ENCODE peak calls at places on chromosomes 1 and 21, in four cellular contexts. One of them, this sample, is unnamed.

GRCh38 chr1:160096491-160097116 is 1.8 kb downstream of the IGSF8 start:
- DNase-seq in kidney: peak; percentile 58
- DNase-seq in mucosa of descending colon: no peak
- DNase-seq in H7: no peak
- DNase-seq in this sample: peak; percentile 90

GRCh38 chr1:45353685-45354084 is 13.4 kb upstream of the MUTYH start:
- DNase-seq in H7: no peak
- DNase-seq in kidney: no peak
- DNase-seq in mucosa of descending colon: no peak
- DNase-seq in this sample: no peak

GRCh38 chr1:17212487-17213121 is 7.7 kb downstream of the PADI1 start:
- DNase-seq in H7: peak; percentile 74
- DNase-seq in kidney: peak; percentile 88
- DNase-seq in mucosa of descending colon: no peak
- DNase-seq in this sample: peak; percentile 68

GRCh38 chr1:235160395-235160964 is 570 bp downstream of the RBM34 start:
- DNase-seq in mucosa of descending colon: no peak
- DNase-seq in H7: no peak
- DNase-seq in kidney: no peak
- DNase-seq in this sample: peak; percentile 67

GRCh38 chr1:219517031-219517430 is 95.9 kb downstream of the ZC3H11B start:
- DNase-seq in mucosa of descending colon: no peak
- DNase-seq in H7: no peak
- DNase-seq in kidney: no peak
- DNase-seq in this sample: peak; percentile 76

GRCh38 chr1:33152685-33153432 is 29.0 kb downstream of the TRIM62 start:
- DNase-seq in mucosa of descending colon: no peak
- DNase-seq in H7: peak; percentile 91
- DNase-seq in kidney: peak; percentile 92
- DNase-seq in this sample: no peak

GRCh38 chr1:18557621-18558465 is 72.8 kb upstream of the PAX7 start:
- DNase-seq in H7: peak; percentile 79
- DNase-seq in mucosa of descending colon: peak; percentile 38
- DNase-seq in kidney: peak; percentile 81
- DNase-seq in this sample: peak; percentile 47

GRCh38 chr1:108925920-108926319 is 37.4 kb downstream of the CLCC1 start:
- DNase-seq in kidney: no peak
- DNase-seq in H7: no peak
- DNase-seq in mucosa of descending colon: no peak
- DNase-seq in this sample: no peak

GRCh38 chr21:44551290-44552015 is at the start of gene KRTAP10-2:
- DNase-seq in H7: peak; percentile 31
- DNase-seq in mucosa of descending colon: no peak
- DNase-seq in kidney: peak; percentile 51
- DNase-seq in this sample: no peak

GRCh38 chr1:2431095-2431494 is 18.7 kb upstream of the PEX10 start:
- DNase-seq in mucosa of descending colon: no peak
- DNase-seq in H7: no peak
- DNase-seq in kidney: no peak
- DNase-seq in this sample: peak; percentile 81

GRCh38 chr21:26120833-26121232 is 49.7 kb downstream of the APP start:
- DNase-seq in H7: no peak
- DNase-seq in kidney: no peak
- DNase-seq in mucosa of descending colon: no peak
- DNase-seq in this sample: peak; percentile 96

GRCh38 chr21:32414579-32415358 is 2.3 kb downstream of the EVA1C start:
- DNase-seq in mucosa of descending colon: no peak
- DNase-seq in H7: no peak
- DNase-seq in kidney: no peak
- DNase-seq in this sample: peak; percentile 51

GRCh38 chr21:23223882-23224281 is 2225.7 kb downstream of the NCAM2 start:
- DNase-seq in mucosa of descending colon: no peak
- DNase-seq in H7: peak; percentile 1
- DNase-seq in kidney: no peak
- DNase-seq in this sample: no peak

GRCh38 chr1:78280626-78281025 is 210.1 kb upstream of the PTGFR start:
- DNase-seq in H7: no peak
- DNase-seq in kidney: no peak
- DNase-seq in mucosa of descending colon: no peak
- DNase-seq in this sample: no peak

GRCh38 chr1:7338439-7338838 is 432.7 kb upstream of the VAMP3 start:
- DNase-seq in kidney: no peak
- DNase-seq in H7: no peak
- DNase-seq in mucosa of descending colon: no peak
- DNase-seq in this sample: no peak

GRCh38 chr1:2468041-2468472 is 8.0 kb upstream of the PLCH2 start:
- DNase-seq in H7: no peak
- DNase-seq in mucosa of descending colon: peak; percentile 42
- DNase-seq in kidney: no peak
- DNase-seq in this sample: no peak

GRCh38 chr1:72547412-72547811 is 265.1 kb upstream of the NEGR1 start:
- DNase-seq in kidney: no peak
- DNase-seq in H7: no peak
- DNase-seq in mucosa of descending colon: no peak
- DNase-seq in this sample: no peak

GRCh38 chr1:119971710-119972570 is 75.6 kb upstream of the ADAM30 start:
- DNase-seq in kidney: no peak
- DNase-seq in mucosa of descending colon: no peak
- DNase-seq in H7: no peak
- DNase-seq in this sample: peak; percentile 66

GRCh38 chr1:12053752-12054548 is 9.2 kb upstream of the TNFRSF8 start:
- DNase-seq in H7: no peak
- DNase-seq in kidney: no peak
- DNase-seq in mucosa of descending colon: no peak
- DNase-seq in this sample: peak; percentile 20

GRCh38 chr1:20078166-20078565 is 8.2 kb downstream of the PLA2G5 start:
- DNase-seq in mucosa of descending colon: no peak
- DNase-seq in H7: no peak
- DNase-seq in kidney: no peak
- DNase-seq in this sample: no peak
- H3K4me3 ChIP-seq in mucosa of descending colon: no peak overlapping the region
- H3K4me3 ChIP-seq in H7: no peak overlapping the region
- H3K4me3 ChIP-seq in kidney: no peak overlapping the region
- H3K4me3 ChIP-seq in this sample: no peak overlapping the region

GRCh38 chr1:6035265-6035664 is 10.4 kb upstream of the KCNAB2 start:
- DNase-seq in H7: no peak
- DNase-seq in mucosa of descending colon: no peak
- DNase-seq in kidney: no peak
- DNase-seq in this sample: no peak

GRCh38 chr1:6035719-6036118 is 10.0 kb upstream of the KCNAB2 start:
- DNase-seq in H7: peak; percentile 74
- DNase-seq in kidney: no peak
- DNase-seq in mucosa of descending colon: no peak
- DNase-seq in this sample: no peak

GRCh38 chr1:6034750-6035096 is 11.0 kb upstream of the KCNAB2 start:
- DNase-seq in mucosa of descending colon: no peak
- DNase-seq in kidney: no peak
- DNase-seq in H7: no peak
- DNase-seq in this sample: no peak

GRCh38 chr1:6033124-6033523 is 12.6 kb upstream of the KCNAB2 start:
- DNase-seq in mucosa of descending colon: no peak
- DNase-seq in H7: no peak
- DNase-seq in kidney: no peak
- DNase-seq in this sample: no peak

DNA sequence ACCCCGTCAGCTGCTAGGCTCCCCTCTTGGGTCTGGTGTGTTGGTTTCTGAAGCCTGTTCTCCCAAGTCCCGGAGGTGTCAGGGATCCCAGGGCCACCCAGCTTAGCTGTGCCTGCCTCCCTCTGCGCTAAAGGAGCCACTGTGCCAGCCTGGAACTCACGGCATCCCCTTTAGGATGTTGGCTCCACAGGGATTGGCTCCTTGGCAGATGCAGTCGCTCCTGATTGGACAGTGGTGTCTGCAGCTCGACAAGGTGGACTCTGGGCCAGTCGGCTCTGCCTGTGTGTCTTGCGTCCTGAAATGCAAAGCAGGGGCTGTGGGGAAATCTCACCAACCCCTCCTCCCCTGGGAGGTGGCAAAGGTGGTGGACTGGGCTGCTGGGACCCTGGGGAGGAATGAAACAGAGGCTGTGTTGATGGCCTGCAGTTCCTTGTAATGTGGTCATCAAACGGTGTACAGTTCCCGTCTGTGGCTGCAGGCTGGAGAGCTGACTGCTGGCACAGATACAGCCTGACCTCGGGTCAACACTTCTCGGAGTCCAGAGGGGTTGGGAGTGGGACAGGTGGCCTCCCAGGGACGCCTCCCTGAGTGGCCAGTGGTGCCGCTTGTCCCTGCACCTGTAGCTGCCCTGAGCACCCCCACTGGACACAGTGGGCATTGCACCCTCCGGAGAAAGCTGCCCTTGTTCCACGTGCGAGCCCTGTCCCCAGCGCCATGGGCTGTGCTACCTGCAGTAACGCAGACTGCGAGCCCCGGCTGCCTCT is 11.5 kb upstream of the KCNAB2 start:
- DNase-seq in kidney: no peak
- DNase-seq in mucosa of descending colon: peak; percentile 61
- DNase-seq in H7: peak; percentile 94
- DNase-seq in this sample: peak; percentile 27
- H3K4me3 ChIP-seq in kidney: no peak overlapping the region
- H3K4me3 ChIP-seq in mucosa of descending colon: no peak overlapping the region
- H3K4me3 ChIP-seq in H7: no peak overlapping the region
- H3K4me3 ChIP-seq in this sample: no peak overlapping the region

DNA sequence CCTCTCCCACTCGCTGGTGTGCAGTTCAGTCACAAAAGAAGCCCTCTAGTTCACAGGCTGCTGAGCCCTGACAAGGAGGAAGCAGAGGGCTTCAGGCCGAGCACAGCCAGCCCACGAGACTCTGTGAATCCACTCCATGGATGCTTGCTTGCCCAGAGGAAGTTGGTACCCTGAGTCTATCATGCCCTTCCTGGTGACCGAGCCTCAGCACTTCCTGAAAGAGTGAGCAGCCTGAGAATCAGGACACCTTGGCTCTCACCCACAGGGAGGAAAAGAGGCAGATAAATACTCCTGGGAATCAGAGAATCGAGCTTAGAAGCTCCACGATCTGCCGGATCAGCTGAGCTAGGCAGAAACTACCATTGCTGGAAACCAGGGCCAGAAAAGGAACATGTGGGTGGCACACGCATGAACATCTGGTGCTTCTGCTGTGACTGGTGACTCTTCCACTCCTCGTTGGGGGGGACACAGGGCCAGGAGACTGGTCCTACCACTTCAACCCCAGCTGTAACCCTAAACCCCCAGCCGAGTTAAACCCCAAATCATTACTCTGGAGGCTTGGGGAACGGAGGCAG is 376.3 kb upstream of the CAMK1G start:
- DNase-seq in mucosa of descending colon: no peak
- DNase-seq in H7: peak; percentile 28
- DNase-seq in kidney: no peak
- DNase-seq in this sample: no peak
- H3K4me3 ChIP-seq in mucosa of descending colon: no peak overlapping the region
- H3K4me3 ChIP-seq in H7: no peak overlapping the region
- H3K4me3 ChIP-seq in kidney: peak overlapping the region; percentile 28
- H3K4me3 ChIP-seq in this sample: peak overlapping the region; percentile 30

GRCh38 chr1:156506450-156506849 is 5.9 kb upstream of the MEF2D start:
- DNase-seq in mucosa of descending colon: no peak
- DNase-seq in kidney: no peak
- DNase-seq in H7: no peak
- DNase-seq in this sample: no peak

GRCh38 chr1:156508955-156509234 is 8.3 kb upstream of the MEF2D start:
- DNase-seq in mucosa of descending colon: no peak
- DNase-seq in kidney: no peak
- DNase-seq in H7: no peak
- DNase-seq in this sample: no peak

GRCh38 chr1:156510709-156511108 is 10.1 kb upstream of the MEF2D start:
- DNase-seq in kidney: peak; percentile 95
- DNase-seq in H7: no peak
- DNase-seq in mucosa of descending colon: no peak
- DNase-seq in this sample: peak; percentile 25

GRCh38 chr1:156509424-156510035 is 9.0 kb upstream of the MEF2D start:
- DNase-seq in kidney: no peak
- DNase-seq in mucosa of descending colon: no peak
- DNase-seq in H7: peak; percentile 42
- DNase-seq in this sample: no peak

DNA sequence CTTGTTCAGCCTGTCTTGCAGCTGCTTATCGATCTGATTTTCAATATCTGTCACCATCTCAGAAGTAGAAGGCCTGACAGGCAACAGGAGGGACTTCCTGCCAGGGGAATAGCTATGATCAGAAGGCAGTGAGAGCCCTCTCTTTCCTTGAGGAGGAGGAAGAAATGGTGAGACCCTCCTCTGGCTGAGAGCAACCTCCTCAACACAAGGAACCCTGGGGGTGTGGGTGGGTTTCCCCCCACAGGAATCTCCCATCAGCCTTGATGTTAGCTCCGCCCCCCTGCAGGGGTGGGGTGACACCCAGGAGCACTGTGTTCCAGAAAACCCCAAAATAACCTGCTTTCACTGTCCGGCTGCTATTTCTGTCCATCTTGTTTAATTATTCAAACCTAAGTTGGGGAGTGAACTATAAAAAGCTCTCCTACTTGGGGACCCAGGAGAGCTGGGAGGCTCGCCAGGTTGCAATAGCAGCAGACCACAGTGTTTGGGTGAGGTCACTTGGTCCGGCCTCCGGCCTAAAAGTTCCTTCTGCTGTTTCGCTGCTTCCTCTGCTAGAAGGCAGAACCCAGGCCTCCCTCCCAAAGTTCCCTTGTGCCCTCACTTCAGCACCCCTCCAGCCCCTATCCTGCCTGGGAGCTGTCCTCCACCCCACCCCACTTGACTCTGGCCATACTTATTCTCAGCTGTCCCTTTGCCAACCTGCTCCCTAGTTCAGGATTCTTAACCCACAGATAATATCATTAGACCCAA is 7.8 kb upstream of the MEF2D start:
- DNase-seq in mucosa of descending colon: peak; percentile 63
- DNase-seq in H7: no peak
- DNase-seq in kidney: no peak
- DNase-seq in this sample: no peak
- H3K4me3 ChIP-seq in mucosa of descending colon: no peak overlapping the region
- H3K4me3 ChIP-seq in H7: no peak overlapping the region
- H3K4me3 ChIP-seq in kidney: no peak overlapping the region
- H3K4me3 ChIP-seq in this sample: no peak overlapping the region

DNA sequence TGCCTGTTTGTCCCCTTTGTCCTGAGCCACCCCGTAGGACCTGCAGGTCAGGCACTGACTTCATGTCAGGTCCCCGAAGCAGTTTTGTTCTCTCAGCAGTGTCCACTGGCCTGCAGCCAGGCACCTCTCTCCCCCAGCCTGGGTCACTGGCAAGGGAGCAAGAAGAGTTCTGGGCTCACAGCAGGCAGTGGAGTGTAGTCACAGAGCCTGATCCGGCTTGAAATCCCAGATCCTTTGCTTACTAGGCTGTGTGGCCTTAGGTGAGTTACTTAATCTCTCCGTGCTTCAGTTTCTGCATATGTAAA is 34.2 kb downstream of the L1TD1 start:
- DNase-seq in kidney: no peak
- DNase-seq in H7: no peak
- DNase-seq in mucosa of descending colon: no peak
- DNase-seq in this sample: no peak
- H3K4me3 ChIP-seq in kidney: no peak overlapping the region
- H3K4me3 ChIP-seq in H7: no peak overlapping the region
- H3K4me3 ChIP-seq in mucosa of descending colon: no peak overlapping the region
- H3K4me3 ChIP-seq in this sample: no peak overlapping the region

GRCh38 chr1:114153621-114154145 is at the start of gene SYT6:
- DNase-seq in mucosa of descending colon: no peak
- DNase-seq in kidney: peak; percentile 74
- DNase-seq in H7: peak; percentile 81
- DNase-seq in this sample: no peak
- H3K4me3 ChIP-seq in mucosa of descending colon: no peak within 1 kb of the TSS
- H3K4me3 ChIP-seq in kidney: peak within 1 kb of the TSS; percentile 41
- H3K4me3 ChIP-seq in H7: peak within 1 kb of the TSS; percentile 95
- H3K4me3 ChIP-seq in this sample: no peak within 1 kb of the TSS

GRCh38 chr1:24384251-24385090 is 29.1 kb downstream of the STPG1 start:
- DNase-seq in kidney: no peak
- DNase-seq in mucosa of descending colon: no peak
- DNase-seq in H7: no peak
- DNase-seq in this sample: peak; percentile 96
- H3K4me3 ChIP-seq in kidney: no peak overlapping the region
- H3K4me3 ChIP-seq in mucosa of descending colon: no peak overlapping the region
- H3K4me3 ChIP-seq in H7: no peak overlapping the region
- H3K4me3 ChIP-seq in this sample: no peak overlapping the region

This sample was measured in bronchial epithelial cell.